ENCODE peak calls at places on chromosomes 13 and 19, in seven cellular contexts. E is fibroblast of pulmonary artery, L is A549, F is globus pallidus, H is bronchial epithelial cell, Z is SK-N-SH, A is lung microvascular endothelial cell. V is an unnamed sample.

GRCh38 chr13:77492982-77493381 is 42.5 kb upstream of the SCEL start:
- DNase-seq in E (peak), L (no peak), F (peak), H (peak), Z (peak), A (peak), V (no peak)

GRCh38 chr13:76168661-76169060 is 532.5 kb downstream of the LMO7 start:
- DNase-seq in E (no peak), L (no peak), F (no peak), H (no peak), Z (no peak), A (no peak), V (no peak)

GRCh38 chr13:50228527-50228926 is 213.3 kb downstream of the KCNRG start:
- DNase-seq in E (no peak), L (no peak), F (no peak), H (no peak), Z (no peak), A (no peak), V (no peak)

GRCh38 chr19:15177269-15178116 is 23.3 kb downstream of the NOTCH3 start:
- DNase-seq in E (peak), L (peak), F (peak), H (peak), Z (peak), A (peak), V (no peak)

GRCh38 chr13:79528356-79528755 is 47.4 kb downstream of the NDFIP2 start:
- DNase-seq in E (no peak), L (no peak), F (no peak), H (peak), Z (no peak), A (peak), V (no peak)

GRCh38 chr19:49318296-49318695 is 6.7 kb downstream of the SLC6A16 start:
- DNase-seq in E (no peak), L (no peak), F (no peak), H (no peak), Z (no peak), A (no peak), V (no peak)

GRCh38 chr13:32647926-32648325 is 61.7 kb downstream of the PDS5B start:
- DNase-seq in E (no peak), L (no peak), F (no peak), H (no peak), Z (no peak), A (no peak), V (no peak)

GRCh38 chr13:69468624-69469023 is 639.0 kb upstream of the ATXN8OS start:
- DNase-seq in E (no peak), L (no peak), F (no peak), H (no peak), Z (no peak), A (no peak), V (no peak)

GRCh38 chr19:38702278-38702677 is 42.0 kb downstream of the CAPN12 start:
- DNase-seq in E (no peak), L (no peak), F (no peak), H (no peak), Z (no peak), A (no peak), V (no peak)

GRCh38 chr19:46691948-46692347 is 25.0 kb downstream of the PRKD2 start:
- DNase-seq in E (no peak), L (no peak), F (no peak), H (no peak), Z (no peak), A (no peak), V (no peak)

GRCh38 chr13:52118095-52118494 is 10.8 kb downstream of the NEK5 start:
- DNase-seq in E (no peak), L (no peak), F (no peak), H (no peak), Z (no peak), A (no peak), V (no peak)

GRCh38 chr19:12513531-12514061 is 29.0 kb upstream of the ZNF709 start:
- DNase-seq in E (no peak), L (no peak), F (peak), H (no peak), Z (peak), A (no peak), V (no peak)

GRCh38 chr13:102309110-102309509 is 92.7 kb downstream of the FGF14 start:
- DNase-seq in E (no peak), L (no peak), F (no peak), H (peak), Z (no peak), A (no peak), V (no peak)

GRCh38 chr19:32817913-32818476 is 51.6 kb downstream of the SLC7A9 start:
- DNase-seq in E (no peak), L (no peak), F (no peak), H (no peak), Z (peak), A (no peak), V (no peak)

GRCh38 chr19:51098366-51099069 is 9.7 kb downstream of the CTU1 start:
- DNase-seq in E (no peak), L (no peak), F (no peak), H (no peak), Z (no peak), A (no peak), V (no peak)

GRCh38 chr13:29459818-29460335 is 135.6 kb downstream of the SLC7A1 start:
- DNase-seq in E (no peak), L (no peak), F (no peak), H (peak), Z (no peak), A (no peak), V (no peak)

GRCh38 chr19:47618771-47619170 is 9.8 kb downstream of the BICRA start:
- DNase-seq in E (no peak), L (no peak), F (no peak), H (no peak), Z (no peak), A (no peak), V (no peak)

GRCh38 chr13:49567501-49567900 is 17.9 kb downstream of the RCBTB1 start:
- DNase-seq in E (no peak), L (no peak), F (no peak), H (no peak), Z (no peak), A (no peak), V (no peak)

GRCh38 chr13:29676941-29677452 is 81.5 kb upstream of the SLC7A1 start:
- DNase-seq in E (no peak), L (no peak), F (no peak), H (peak), Z (no peak), A (no peak), V (no peak)

GRCh38 chr19:46704379-46705076 is 12.4 kb downstream of the PRKD2 start:
- DNase-seq in E (peak), L (peak), F (no peak), H (peak), Z (peak), A (peak), V (no peak)